ENCODE peak calls at places on chromosomes 13 and 19, in six cellular contexts. X is choroid plexus epithelial cell, G is Peyer's patch, F is uterus, P is fibroblast of the aortic adventitia, V is MM.1S. I is an unnamed sample.

GRCh38 chr19:46413262-46414031 is at the start of gene CCDC8:
- DNase-seq in X (peak), G (no peak), F (peak), P (peak), V (no peak), I (no peak)

GRCh38 chr19:4436231-4436630 is 21.4 kb downstream of the UBXN6 start:
- DNase-seq in X (no peak), G (no peak), F (no peak), P (no peak), V (no peak), I (no peak)

GRCh38 chr13:36151591-36151990 is 20.4 kb upstream of the DCLK1 start:
- DNase-seq in X (peak), G (no peak), F (no peak), P (peak), V (no peak), I (no peak)

GRCh38 chr13:104773775-104774174 is 1707.6 kb upstream of the SLC10A2 start:
- DNase-seq in X (peak), G (no peak), F (no peak), P (peak), V (peak), I (peak)

GRCh38 chr13:52924241-52925148 is 76.1 kb upstream of the PCDH8 start:
- DNase-seq in X (no peak), G (no peak), F (no peak), P (no peak), V (no peak), I (no peak)

GRCh38 chr13:49935171-49936084 is 712 bp downstream of the SPRYD7 start:
- DNase-seq in X (peak), G (no peak), F (no peak), P (peak), V (peak), I (peak)

GRCh38 chr13:74210693-74211393 is 76.6 kb upstream of the KLF12 start:
- DNase-seq in X (peak), G (no peak), F (no peak), P (peak), V (no peak), I (peak)

GRCh38 chr19:19782783-19783182 is 38.8 kb downstream of the ZNF506 start:
- DNase-seq in X (no peak), G (no peak), F (no peak), P (no peak), V (no peak), I (no peak)

GRCh38 chr19:2582984-2583956 is 107.3 kb downstream of the GADD45B start:
- DNase-seq in X (peak), G (no peak), F (no peak), P (peak), V (no peak), I (no peak)

GRCh38 chr13:87696458-87696857 is 25.3 kb downstream of the SLITRK5 start:
- DNase-seq in X (no peak), G (no peak), F (no peak), P (no peak), V (no peak), I (no peak)

GRCh38 chr13:30818323-30818960 is 83.1 kb downstream of the ALOX5AP start:
- DNase-seq in X (peak), G (no peak), F (peak), P (peak), V (no peak), I (peak)

DNA sequence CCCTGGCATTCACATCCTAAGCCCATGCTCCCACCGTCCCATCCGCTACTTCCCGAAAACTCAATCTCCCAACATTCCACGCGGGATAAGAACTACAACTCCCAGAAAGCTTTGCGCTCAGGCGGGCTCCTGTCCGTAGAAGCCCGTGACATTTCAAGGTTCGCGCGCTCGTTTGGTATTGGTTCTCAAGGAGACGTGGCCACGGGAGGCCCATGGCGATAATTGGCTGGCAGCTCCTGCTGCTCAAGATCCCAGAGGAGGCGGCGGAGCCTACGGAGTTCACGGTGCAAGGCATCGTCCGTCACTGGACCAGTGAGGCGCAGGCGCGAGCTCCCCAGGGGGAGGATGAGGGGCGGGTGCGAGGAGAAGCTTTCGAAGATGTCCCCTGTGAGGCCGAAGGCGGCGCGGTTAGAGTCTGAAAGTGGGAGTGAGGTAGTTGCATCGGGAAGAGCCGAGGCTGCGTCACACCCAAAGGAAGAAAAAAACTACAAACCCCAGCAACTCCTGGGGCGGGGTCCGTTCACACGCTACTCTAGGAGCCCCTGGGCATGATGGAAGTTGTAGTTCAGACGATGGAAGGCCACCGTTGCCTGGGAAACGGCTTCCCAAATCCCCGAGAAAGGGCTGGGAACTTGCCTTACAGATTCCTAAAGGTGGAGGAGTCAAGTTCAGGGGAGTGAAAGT is 1.2 kb upstream of the MAMSTR start:
- DNase-seq in X (peak), G (peak), F (peak), P (peak), V (peak), I (peak)
- TF ChIP-seq CTCF in X (no peak), G (no peak), F (no peak), P (no peak), V (no peak), I (no peak)

DNA sequence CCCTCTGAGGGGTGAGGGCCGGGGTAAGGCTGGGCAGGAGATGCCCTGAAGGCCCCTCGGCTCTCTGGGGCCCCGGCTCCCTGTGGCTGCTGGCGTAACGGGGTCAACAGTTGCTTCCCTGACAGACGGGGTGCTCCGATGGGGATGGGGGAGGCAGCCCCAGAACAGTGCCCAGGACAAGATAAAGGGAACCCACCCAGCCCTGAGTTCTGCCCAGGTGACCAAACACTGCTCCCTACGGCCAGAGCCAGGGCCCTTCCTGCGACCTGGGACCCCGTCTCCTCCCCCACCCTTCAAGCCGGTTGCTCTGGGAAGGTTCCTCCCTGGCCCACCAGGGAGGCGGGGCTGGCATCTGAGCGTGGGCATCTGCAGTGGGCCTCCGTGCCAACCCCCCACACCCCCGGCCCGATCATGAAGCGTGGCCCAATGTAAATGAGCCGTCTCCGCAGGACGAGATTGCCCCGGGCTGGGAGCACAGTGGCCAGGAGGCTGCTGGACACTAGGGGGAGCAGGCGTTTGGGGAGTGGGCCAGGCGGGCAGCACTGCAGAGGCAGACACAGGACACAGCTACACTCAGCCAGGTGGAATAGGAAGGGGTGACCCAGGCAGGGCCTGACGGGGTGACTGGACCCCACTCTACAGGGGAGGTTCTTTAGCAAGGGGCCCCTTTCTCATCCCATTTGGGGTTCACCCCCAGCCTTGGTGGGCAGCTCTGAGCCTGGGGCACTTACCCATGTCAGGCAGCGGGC is 1.1 kb upstream of the NKPD1 start:
- DNase-seq in X (peak), G (no peak), F (no peak), P (peak), V (no peak), I (no peak)
- TF ChIP-seq CTCF in X (peak), G (peak), F (no peak), P (peak), V (peak), I (peak)

DNA sequence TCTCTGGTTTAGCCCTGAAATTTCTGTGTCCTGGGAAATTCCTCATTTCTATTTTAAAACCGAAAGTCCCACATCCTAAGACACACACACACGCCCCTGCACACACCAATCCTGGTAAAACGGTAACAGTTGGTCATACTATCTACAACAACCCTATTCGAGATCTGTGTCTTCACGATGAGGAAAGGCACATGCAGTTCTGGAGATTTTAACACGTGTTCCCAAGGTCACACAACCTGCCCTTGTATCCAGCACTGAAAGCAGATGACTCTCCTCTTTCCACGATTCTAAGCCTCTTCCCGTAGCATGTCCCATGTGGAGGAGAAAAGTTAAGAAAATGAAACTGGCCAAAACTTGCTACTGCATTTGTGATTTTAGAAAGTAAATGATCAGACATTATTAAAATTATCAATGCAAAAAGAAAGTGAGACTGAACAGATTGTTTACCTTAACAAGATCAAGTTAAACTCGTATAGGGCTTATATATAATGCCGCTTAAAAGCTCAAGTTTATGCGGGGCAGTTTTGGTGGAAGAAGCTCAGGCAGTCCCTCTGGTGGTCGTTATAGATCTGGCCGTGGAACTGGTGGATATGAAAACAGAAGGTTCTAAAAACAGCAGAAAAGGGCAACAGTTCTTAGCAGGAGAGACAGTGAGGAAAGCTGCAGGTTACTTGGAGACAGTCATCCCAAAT is 32.7 kb downstream of the VSTM1 start:
- DNase-seq in X (peak), G (no peak), F (no peak), P (peak), V (peak), I (peak)
- TF ChIP-seq CTCF in X (peak), G (no peak), F (no peak), P (peak), V (peak), I (no peak)

GRCh38 chr19:42271861-42272534 is 2.9 kb downstream of the CIC start:
- DNase-seq in X (no peak), G (no peak), F (no peak), P (no peak), V (no peak), I (no peak)
- TF ChIP-seq CTCF in X (no peak), G (no peak), F (no peak), P (no peak), V (no peak), I (no peak)

GRCh38 chr19:58386576-58387337 is at the start of gene RPS5:
- DNase-seq in X (peak), G (peak), F (peak), P (peak), V (peak), I (peak)

GRCh38 chr19:58386166-58386575 is 898 bp upstream of the RPS5 start:
- DNase-seq in X (no peak), G (no peak), F (no peak), P (no peak), V (no peak), I (no peak)

GRCh38 chr19:58385313-58386165 is 1.5 kb upstream of the RPS5 start:
- DNase-seq in X (peak), G (no peak), F (no peak), P (no peak), V (no peak), I (no peak)

GRCh38 chr19:58388175-58388526 is 1.1 kb downstream of the RPS5 start:
- DNase-seq in X (no peak), G (no peak), F (no peak), P (no peak), V (no peak), I (no peak)

DNA sequence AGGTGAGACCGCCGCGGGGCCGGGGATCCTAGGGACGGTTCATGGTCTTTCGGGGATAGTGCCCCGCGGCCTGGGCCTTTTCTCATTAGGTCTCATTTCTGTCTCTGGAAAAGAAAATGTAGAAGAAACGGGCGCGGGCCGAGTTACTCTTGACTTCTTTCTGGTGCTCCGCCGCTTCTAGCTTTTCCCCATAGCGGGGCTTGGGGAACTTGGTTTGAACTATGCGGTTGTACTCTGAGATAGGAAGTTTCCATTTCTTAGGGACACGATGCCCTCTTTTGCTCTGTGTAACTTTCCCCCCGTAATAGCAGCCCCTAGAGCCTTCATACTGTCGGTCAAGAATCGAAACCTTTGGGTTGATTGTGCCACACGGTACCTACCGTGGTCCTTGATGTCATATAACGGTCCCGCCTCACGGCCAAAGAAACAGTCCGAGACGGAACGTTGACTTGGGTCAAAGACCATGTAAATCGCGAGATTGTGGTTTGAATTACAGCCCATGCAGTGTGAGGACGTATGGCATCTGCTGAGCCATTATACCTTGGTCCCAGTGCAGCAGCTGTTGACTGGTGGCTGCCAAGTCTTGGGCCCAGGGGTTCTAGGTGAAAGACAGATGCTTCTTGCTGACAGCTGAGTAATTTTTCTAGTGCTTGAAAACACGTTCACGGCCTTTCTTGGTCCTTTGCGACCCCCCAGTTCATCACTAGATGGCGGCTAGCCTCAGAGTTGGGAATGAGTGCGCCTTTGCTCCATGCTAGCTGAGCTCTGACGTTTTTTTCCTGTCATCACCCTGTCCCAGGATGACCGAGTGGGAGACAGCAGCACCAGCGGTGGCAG is 487 bp downstream of the RPS5 start:
- DNase-seq in X (peak), G (no peak), F (no peak), P (no peak), V (no peak), I (no peak)
- TF ChIP-seq CTCF in X (no peak), G (no peak), F (no peak), P (no peak), V (no peak), I (no peak)

DNA sequence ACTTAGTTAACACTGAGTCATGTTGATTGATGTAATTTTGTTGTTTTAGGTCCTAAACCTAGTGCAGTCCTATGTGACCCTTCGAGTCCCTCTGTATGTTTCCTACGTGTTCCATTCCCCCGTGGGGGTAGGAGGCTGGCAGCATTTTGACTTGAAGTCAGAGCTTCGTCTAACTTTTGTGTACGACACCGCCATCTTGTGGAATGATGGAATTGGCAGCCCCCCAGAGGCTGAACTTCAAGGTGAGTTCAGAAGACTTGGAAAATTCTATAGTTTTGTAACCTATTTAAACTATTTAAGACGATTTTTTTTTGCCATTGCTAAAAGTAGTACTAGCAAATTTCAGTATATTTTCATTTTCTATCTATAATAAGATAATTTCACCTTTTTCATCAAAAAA is 117.9 kb downstream of the STOML3 start:
- DNase-seq in X (peak), G (no peak), F (peak), P (peak), V (peak), I (peak)
- TF ChIP-seq CTCF in X (peak), G (no peak), F (no peak), P (peak), V (peak), I (peak)

DNA sequence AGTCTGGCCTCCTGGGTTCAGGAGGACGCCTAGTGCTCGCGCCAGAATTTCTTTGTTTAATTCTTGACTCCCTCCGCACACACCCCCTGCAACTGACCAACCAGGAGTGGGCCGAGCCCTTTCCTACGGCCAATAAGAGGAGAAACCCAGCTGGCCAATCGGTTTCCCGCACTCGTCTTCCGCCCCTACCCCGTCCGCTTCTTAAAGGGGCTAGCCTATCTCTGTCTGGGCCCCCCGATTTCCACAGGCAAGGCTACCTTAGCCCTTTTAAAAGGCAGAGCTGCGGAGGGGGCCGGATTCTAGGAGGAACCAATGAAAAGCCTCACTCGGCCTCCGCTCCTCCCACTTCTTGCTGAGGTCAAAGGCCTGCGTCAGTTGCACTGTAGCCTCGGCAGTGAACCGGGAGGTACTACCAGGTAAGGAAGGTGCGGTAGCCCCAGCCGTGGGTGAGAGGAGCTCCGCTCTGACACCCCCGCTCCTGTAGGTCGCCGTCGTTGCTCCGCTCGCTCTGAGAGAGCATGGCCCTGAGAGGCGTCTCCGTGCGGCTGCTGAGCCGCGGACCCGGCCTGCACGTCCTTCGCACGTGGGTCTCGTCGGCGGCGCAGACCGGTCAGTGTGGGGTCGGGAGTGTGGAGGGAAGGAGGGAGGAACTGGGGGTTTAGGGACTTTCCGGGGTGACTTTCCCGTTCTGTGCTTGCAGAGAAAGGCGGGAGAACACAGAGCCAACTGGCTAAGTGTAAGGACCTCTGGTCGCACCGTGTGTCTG is at the start of gene GCDH:
- DNase-seq in X (peak), G (peak), F (peak), P (peak), V (peak), I (peak)
- TF ChIP-seq CTCF in X (no peak), G (no peak), F (no peak), P (no peak), V (no peak), I (no peak)

I was measured in MCF 10A.